ENCODE peak calls at places on chromosomes 6 and 20, in nine cellular contexts. G is psoas muscle; N is lung; K is body of pancreas; M is AG04450; Z is ascending aorta; W is mucosa of descending colon; V is HFF-Myc; F is CD8-positive, alpha-beta T cell. A is an unnamed sample.

GRCh38 chr6:145245119-145245518 is 490.2 kb downstream of the EPM2A start:
- DNase-seq in G (no peak), N (no peak), K (no peak), M (no peak), Z (no peak), W (no peak), V (no peak), F (no peak), A (no peak)

GRCh38 chr6:92623441-92623840 is 795.9 kb downstream of the EPHA7 start:
- DNase-seq in G (no peak), N (no peak), K (no peak), M (no peak), Z (no peak), W (no peak), V (no peak), F (no peak), A (no peak)

GRCh38 chr20:43397147-43397546 is 60.5 kb upstream of the SRSF6 start:
- DNase-seq in G (no peak), N (no peak), K (no peak), M (no peak), Z (no peak), W (no peak), V (no peak), F (no peak), A (no peak)

GRCh38 chr6:138296381-138296780 is 78.1 kb upstream of the PBOV1 start:
- DNase-seq in G (no peak), N (no peak), K (no peak), M (no peak), Z (no peak), W (no peak), V (no peak), F (no peak), A (no peak)

GRCh38 chr20:63294536-63294900 is 1.5 kb downstream of the COL20A1 start:
- DNase-seq in G (no peak), N (no peak), K (no peak), M (no peak), Z (no peak), W (no peak), V (no peak), F (no peak), A (no peak)

GRCh38 chr6:126268087-126268486 is 71.8 kb upstream of the CENPW start:
- DNase-seq in G (no peak), N (no peak), K (no peak), M (no peak), Z (no peak), W (no peak), V (no peak), F (no peak), A (no peak)

GRCh38 chr6:15588966-15589634 is 73.7 kb downstream of the DTNBP1 start:
- DNase-seq in G (no peak), N (no peak), K (no peak), M (peak), Z (no peak), W (no peak), V (peak), F (no peak), A (peak)

GRCh38 chr20:11922561-11922960 is 4.9 kb downstream of the BTBD3 start:
- DNase-seq in G (no peak), N (no peak), K (no peak), M (no peak), Z (no peak), W (no peak), V (no peak), F (no peak), A (no peak)

GRCh38 chr20:32282461-32282860 is 5.0 kb downstream of the KIF3B start:
- DNase-seq in G (no peak), N (no peak), K (peak), M (no peak), Z (no peak), W (no peak), V (no peak), F (no peak), A (no peak)

GRCh38 chr20:59149678-59150504 is 13.7 kb upstream of the ZNF831 start:
- DNase-seq in G (peak), N (no peak), K (no peak), M (no peak), Z (no peak), W (no peak), V (no peak), F (peak), A (no peak)

GRCh38 chr6:36848658-36849441 is 9.6 kb upstream of the CPNE5 start:
- DNase-seq in G (no peak), N (peak), K (peak), M (no peak), Z (no peak), W (peak), V (no peak), F (no peak), A (no peak)

GRCh38 chr6:82237013-82237412 is 10.5 kb downstream of the IBTK start:
- DNase-seq in G (no peak), N (no peak), K (no peak), M (no peak), Z (no peak), W (no peak), V (no peak), F (no peak), A (no peak)

DNA sequence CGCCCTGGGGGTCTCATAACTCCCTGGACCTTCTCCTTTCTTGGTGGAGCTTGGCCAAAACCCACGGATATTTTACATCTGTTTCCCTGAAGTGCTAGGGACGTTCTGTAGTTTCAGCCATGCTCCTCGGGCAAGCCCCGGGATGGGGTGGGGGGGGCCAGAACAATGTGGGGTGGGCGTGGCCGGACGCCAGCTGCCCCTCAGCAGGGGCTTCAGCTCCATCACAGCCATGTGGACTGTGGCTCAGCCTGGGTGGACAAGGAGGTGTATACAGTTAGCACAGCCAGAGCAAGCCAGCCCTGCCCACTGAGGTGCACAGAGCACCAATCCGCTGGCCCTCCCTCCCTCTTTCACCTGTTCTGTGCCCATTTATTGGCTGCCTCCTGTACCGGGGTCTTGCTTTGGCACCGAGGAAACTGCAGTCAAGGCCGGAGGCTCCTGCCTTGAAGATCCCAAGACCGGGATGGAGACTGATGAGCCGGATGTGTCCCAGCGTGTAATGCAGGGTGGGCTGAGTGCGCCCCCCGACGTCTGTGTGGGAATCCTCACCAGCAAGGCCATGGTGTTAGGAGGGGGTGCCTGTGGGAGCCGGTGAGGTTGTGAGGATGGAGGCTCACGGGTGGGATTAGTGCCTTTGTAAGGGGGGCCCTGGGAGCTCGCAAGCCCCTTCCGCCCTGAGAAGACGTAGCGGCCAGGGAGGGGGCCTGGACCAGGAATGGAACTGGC is 28.0 kb downstream of the FRMD1 start:
- DNase-seq in G (no peak), N (no peak), K (no peak), M (no peak), Z (no peak), W (peak), V (no peak), F (no peak), A (no peak)
- TF ChIP-seq CTCF in G (no peak), N (peak), K (peak), M (peak), Z (no peak), W (no peak), V (peak), F (no peak), A (peak)

GRCh38 chr6:154478021-154478651 is 32.3 kb downstream of the CNKSR3 start:
- DNase-seq in G (no peak), N (peak), K (peak), M (no peak), Z (no peak), W (no peak), V (no peak), F (no peak), A (no peak)
- H3K4me3 ChIP-seq in G (no peak), N (no peak), K (no peak), M (no peak), Z (peak), W (no peak), V (no peak), F (no peak), A (no peak)

GRCh38 chr20:3172933-3173581 is at the start of gene LZTS3:
- DNase-seq in G (peak), N (peak), K (peak), M (no peak), Z (no peak), W (peak), V (no peak), F (peak), A (no peak)
- TF ChIP-seq CTCF in G (no peak), N (no peak), K (no peak), M (no peak), Z (peak), W (no peak), V (no peak), F (no peak), A (no peak)

GRCh38 chr6:57265755-57266221 is 43.7 kb upstream of the RAB23 start:
- DNase-seq in G (no peak), N (no peak), K (no peak), M (peak), Z (no peak), W (no peak), V (no peak), F (no peak), A (no peak)
- H3K4me3 ChIP-seq in G (no peak), N (no peak), K (no peak), M (no peak), Z (peak), W (no peak), V (no peak), F (no peak), A (no peak)

GRCh38 chr20:49785149-49785850 is 27.3 kb upstream of the SLC9A8 start:
- DNase-seq in G (no peak), N (no peak), K (no peak), M (no peak), Z (no peak), W (no peak), V (no peak), F (no peak), A (no peak)

GRCh38 chr20:49786226-49786625 is 26.4 kb upstream of the SLC9A8 start:
- DNase-seq in G (no peak), N (no peak), K (no peak), M (no peak), Z (no peak), W (no peak), V (no peak), F (no peak), A (no peak)

GRCh38 chr20:49785851-49786174 is 26.8 kb upstream of the SLC9A8 start:
- DNase-seq in G (no peak), N (no peak), K (no peak), M (no peak), Z (no peak), W (peak), V (no peak), F (no peak), A (no peak)

GRCh38 chr20:49787371-49788357 is 25.0 kb upstream of the SLC9A8 start:
- DNase-seq in G (no peak), N (no peak), K (no peak), M (no peak), Z (no peak), W (no peak), V (no peak), F (no peak), A (no peak)

DNA sequence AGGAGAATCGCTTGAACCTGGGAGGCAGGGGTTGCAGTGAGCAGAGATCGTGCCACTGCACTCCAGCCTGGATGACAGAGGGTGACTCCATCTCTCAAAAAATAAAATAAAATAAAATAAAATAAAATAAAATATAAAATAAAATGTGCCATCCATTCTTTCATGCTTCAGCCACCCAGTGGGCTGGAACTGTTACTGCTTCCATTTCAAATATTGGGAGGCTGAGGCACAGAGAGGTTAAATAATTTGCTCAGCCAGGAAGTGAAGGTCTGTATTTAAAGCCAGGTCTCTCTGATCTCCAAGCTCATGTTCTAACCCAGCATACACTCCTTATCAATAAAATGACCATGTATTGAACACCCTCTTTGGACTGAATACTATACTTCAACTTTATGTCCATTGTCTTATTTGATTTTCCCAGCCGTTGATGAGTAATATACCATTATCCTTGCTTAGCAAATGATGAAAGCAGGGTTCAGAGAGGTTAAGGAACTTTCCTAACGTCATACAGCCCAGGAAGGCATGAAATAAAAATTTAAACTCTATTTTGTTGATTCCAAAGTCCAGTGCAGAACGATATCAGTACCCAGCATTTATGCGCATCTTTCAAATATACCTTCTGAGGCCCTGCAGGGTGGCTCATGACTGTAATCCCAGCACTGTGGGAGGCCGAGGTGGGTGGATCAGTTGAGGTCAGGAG is 25.8 kb upstream of the SLC9A8 start:
- DNase-seq in G (no peak), N (no peak), K (no peak), M (no peak), Z (no peak), W (no peak), V (no peak), F (no peak), A (no peak)
- TF ChIP-seq CTCF in G (peak), N (no peak), K (peak), M (peak), Z (peak), W (no peak), V (no peak), F (no peak), A (peak)

DNA sequence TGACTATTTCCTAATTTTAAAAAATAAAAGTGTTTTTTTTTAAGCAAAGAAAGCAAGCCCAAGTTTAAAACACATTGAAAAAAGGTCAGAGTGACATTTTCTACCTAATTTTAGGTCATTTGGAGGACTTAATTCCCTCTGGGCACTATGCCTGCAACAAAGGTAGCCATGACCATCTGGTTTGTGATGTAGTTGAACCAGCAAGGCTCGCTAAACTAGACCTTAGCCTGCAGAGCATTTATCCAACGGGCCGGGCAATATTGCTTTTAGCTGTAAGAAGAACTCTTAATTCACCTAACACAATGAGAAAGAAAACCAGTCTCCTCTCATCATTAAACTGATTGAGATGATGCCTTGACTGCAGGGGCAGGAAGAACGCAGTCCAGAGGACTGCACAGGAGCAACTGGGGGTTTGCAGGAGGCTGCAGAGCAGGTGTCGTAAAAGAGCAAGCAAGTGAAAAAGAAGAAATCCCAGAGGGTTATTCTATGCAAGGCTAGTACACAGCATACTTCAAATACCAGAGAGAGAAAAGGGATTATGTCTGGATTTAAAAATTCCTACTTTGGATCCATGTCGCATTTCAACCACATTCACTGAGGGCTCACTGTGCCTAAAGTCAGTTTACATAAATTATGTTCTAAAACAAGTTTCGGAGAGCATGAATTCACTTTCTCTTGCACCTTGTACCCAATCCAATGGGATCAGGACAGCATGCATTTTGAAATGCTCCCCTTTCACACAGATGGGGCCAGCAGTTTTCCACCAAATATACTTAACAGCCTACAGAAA is 12.8 kb downstream of the TRAF3IP2 start:
- DNase-seq in G (no peak), N (no peak), K (no peak), M (no peak), Z (no peak), W (no peak), V (no peak), F (no peak), A (no peak)
- H3K4me3 ChIP-seq in G (no peak), N (no peak), K (no peak), M (no peak), Z (no peak), W (no peak), V (peak), F (no peak), A (no peak)

GRCh38 chr6:83592770-83593394 is 80.5 kb downstream of the PRSS35 start:
- DNase-seq in G (no peak), N (no peak), K (no peak), M (no peak), Z (no peak), W (peak), V (peak), F (no peak), A (no peak)
- TF ChIP-seq CTCF in G (peak), N (no peak), K (peak), M (peak), Z (peak), W (no peak), V (peak), F (no peak), A (peak)

A was measured in AG09309.